ENCODE peak calls at places on chromosomes 5 and 9, in four cellular contexts. One of them, this sample, is unnamed. For H3K9me3, the result is how much of the 10 kb centered on the place peaks cover.

GRCh38 chr5:170485606-170485911 is 18.3 kb upstream of the KCNIP1 start:
- DNase-seq in sigmoid colon: no peak
- DNase-seq in transverse colon: no peak
- DNase-seq in ovary: no peak
- DNase-seq in this sample: no peak

GRCh38 chr5:93100433-93100832 is 480.6 kb downstream of the NR2F1-AS1 start:
- DNase-seq in sigmoid colon: no peak
- DNase-seq in transverse colon: no peak
- DNase-seq in ovary: no peak
- DNase-seq in this sample: no peak

GRCh38 chr9:84819446-84819845 is 149.9 kb downstream of the NTRK2 start:
- DNase-seq in sigmoid colon: no peak
- DNase-seq in transverse colon: no peak
- DNase-seq in ovary: no peak
- DNase-seq in this sample: no peak

GRCh38 chr9:4553951-4554381 is 63.7 kb downstream of the SLC1A1 start:
- DNase-seq in sigmoid colon: no peak
- DNase-seq in transverse colon: no peak
- DNase-seq in ovary: no peak
- DNase-seq in this sample: no peak

GRCh38 chr5:169798438-169798837 is 161.4 kb downstream of the DOCK2 start:
- DNase-seq in sigmoid colon: no peak
- DNase-seq in transverse colon: no peak
- DNase-seq in ovary: no peak
- DNase-seq in this sample: no peak

GRCh38 chr9:113475992-113476391 is 12.5 kb downstream of the RGS3 start:
- DNase-seq in sigmoid colon: peak
- DNase-seq in transverse colon: no peak
- DNase-seq in ovary: no peak
- DNase-seq in this sample: no peak

GRCh38 chr9:12777149-12778010 is 2.6 kb downstream of the LURAP1L start:
- DNase-seq in sigmoid colon: no peak
- DNase-seq in transverse colon: no peak
- DNase-seq in ovary: no peak
- DNase-seq in this sample: no peak

GRCh38 chr9:127144670-127145458 is 22.4 kb upstream of the ANGPTL2 start:
- DNase-seq in sigmoid colon: peak
- DNase-seq in transverse colon: no peak
- DNase-seq in ovary: peak
- DNase-seq in this sample: no peak

GRCh38 chr5:42951169-42951846 is 88.8 kb downstream of the ANXA2R start:
- DNase-seq in sigmoid colon: no peak
- DNase-seq in transverse colon: peak
- DNase-seq in ovary: peak
- DNase-seq in this sample: peak

GRCh38 chr9:95980262-95981125 is 105.0 kb downstream of the ERCC6L2 start:
- DNase-seq in sigmoid colon: no peak
- DNase-seq in transverse colon: no peak
- DNase-seq in ovary: no peak
- DNase-seq in this sample: no peak

GRCh38 chr9:137168907-137169763 is 716 bp downstream of the LRRC26 start:
- DNase-seq in sigmoid colon: no peak
- DNase-seq in transverse colon: peak
- DNase-seq in ovary: no peak
- DNase-seq in this sample: no peak

GRCh38 chr9:79023134-79023577 is 548.6 kb upstream of the TLE4 start:
- DNase-seq in sigmoid colon: no peak
- DNase-seq in transverse colon: no peak
- DNase-seq in ovary: no peak
- DNase-seq in this sample: no peak

GRCh38 chr9:131915181-131915580 is 164.5 kb downstream of the MED27 start:
- DNase-seq in sigmoid colon: no peak
- DNase-seq in transverse colon: no peak
- DNase-seq in ovary: no peak
- DNase-seq in this sample: no peak

GRCh38 chr9:71897573-71897972 is 13.4 kb downstream of the ABHD17B start:
- DNase-seq in sigmoid colon: no peak
- DNase-seq in transverse colon: no peak
- DNase-seq in ovary: no peak
- DNase-seq in this sample: no peak

GRCh38 chr9:37582548-37583157 is 6.5 kb upstream of the FBXO10 start:
- DNase-seq in sigmoid colon: no peak
- DNase-seq in transverse colon: no peak
- DNase-seq in ovary: no peak
- DNase-seq in this sample: no peak

GRCh38 chr9:70121818-70122436 is 78.3 kb downstream of the MAMDC2 start:
- DNase-seq in sigmoid colon: no peak
- DNase-seq in transverse colon: no peak
- DNase-seq in ovary: no peak
- DNase-seq in this sample: no peak

GRCh38 chr5:146331257-146331822 is 7.3 kb upstream of the POU4F3 start:
- DNase-seq in sigmoid colon: no peak
- DNase-seq in transverse colon: no peak
- DNase-seq in ovary: no peak
- DNase-seq in this sample: no peak

GRCh38 chr5:138752341-138752950 is 779 bp upstream of the CTNNA1 start:
- DNase-seq in sigmoid colon: peak
- DNase-seq in transverse colon: peak
- DNase-seq in ovary: peak
- DNase-seq in this sample: no peak

GRCh38 chr9:106058460-106058859 is 364.1 kb downstream of the TMEM38B start:
- DNase-seq in sigmoid colon: no peak
- DNase-seq in transverse colon: no peak
- DNase-seq in ovary: no peak
- DNase-seq in this sample: no peak

GRCh38 chr5:83472508-83473343 is 1.2 kb downstream of the VCAN start:
- DNase-seq in sigmoid colon: peak
- DNase-seq in transverse colon: peak
- DNase-seq in ovary: peak
- DNase-seq in this sample: no peak

GRCh38 chr9:93267681-93268505 is 84.0 kb downstream of the WNK2 start:
- DNase-seq in sigmoid colon: peak
- DNase-seq in transverse colon: no peak
- DNase-seq in ovary: peak
- DNase-seq in this sample: no peak

GRCh38 chr5:82045526-82046267 is 73.9 kb downstream of the ATG10 start:
- DNase-seq in sigmoid colon: no peak
- DNase-seq in transverse colon: no peak
- DNase-seq in ovary: no peak
- DNase-seq in this sample: no peak

GRCh38 chr9:99851028-99851822 is 29.5 kb downstream of the NR4A3 start:
- DNase-seq in sigmoid colon: no peak
- DNase-seq in transverse colon: peak
- DNase-seq in ovary: no peak
- DNase-seq in this sample: no peak

GRCh38 chr5:132013006-132013689 is 1.7 kb upstream of the ACSL6 start:
- DNase-seq in sigmoid colon: peak
- DNase-seq in transverse colon: peak
- DNase-seq in ovary: peak
- DNase-seq in this sample: peak

GRCh38 chr5:141223112-141223783 is at the start of gene PCDHB14:
- DNase-seq in sigmoid colon: no peak
- DNase-seq in transverse colon: no peak
- DNase-seq in ovary: no peak
- DNase-seq in this sample: no peak
- TF ChIP-seq CTCF in sigmoid colon: no peak
- TF ChIP-seq CTCF in transverse colon: peak
- TF ChIP-seq CTCF in ovary: no peak
- TF ChIP-seq CTCF in this sample: peak

GRCh38 chr5:141487131-141487530 is 1.8 kb upstream of the PCDHGC5 start:
- DNase-seq in sigmoid colon: no peak
- DNase-seq in transverse colon: no peak
- DNase-seq in ovary: no peak
- DNase-seq in this sample: no peak
- TF ChIP-seq POLR2A in sigmoid colon: no peak
- TF ChIP-seq POLR2A in transverse colon: no peak
- TF ChIP-seq POLR2A in ovary: no peak
- TF ChIP-seq POLR2A in this sample: no peak

GRCh38 chr5:35904443-35905132 is 33.8 kb downstream of the CAPSL start:
- DNase-seq in sigmoid colon: no peak
- DNase-seq in transverse colon: no peak
- DNase-seq in ovary: no peak
- DNase-seq in this sample: no peak

GRCh38 chr5:35903631-35904203 is 34.7 kb downstream of the CAPSL start:
- DNase-seq in sigmoid colon: no peak
- DNase-seq in transverse colon: no peak
- DNase-seq in ovary: no peak
- DNase-seq in this sample: no peak

GRCh38 chr5:35908814-35909213 is 29.6 kb downstream of the CAPSL start:
- DNase-seq in sigmoid colon: no peak
- DNase-seq in transverse colon: no peak
- DNase-seq in ovary: no peak
- DNase-seq in this sample: no peak

DNA sequence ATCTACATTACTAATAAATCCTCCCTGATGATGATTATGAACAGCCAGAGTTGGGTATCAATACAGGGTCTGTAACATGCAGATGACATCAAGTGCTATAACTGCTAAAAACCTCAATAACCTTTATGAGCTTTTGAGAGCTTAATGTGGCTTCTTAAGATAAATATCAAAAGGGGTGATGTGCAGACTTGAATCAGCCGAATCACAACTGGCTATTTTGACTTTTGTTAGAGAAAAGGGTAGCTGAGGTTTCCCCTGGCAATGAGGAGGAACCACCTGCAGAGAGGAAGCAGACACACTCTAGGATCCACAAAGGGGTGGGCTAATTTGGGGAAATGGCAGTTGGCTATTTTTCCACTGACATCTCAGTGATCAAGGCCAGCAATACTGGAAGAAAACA is 30.2 kb downstream of the CAPSL start:
- DNase-seq in sigmoid colon: no peak
- DNase-seq in transverse colon: no peak
- DNase-seq in ovary: no peak
- DNase-seq in this sample: no peak
- H3K9me3 ChIP-seq in sigmoid colon: under half
- H3K9me3 ChIP-seq in transverse colon: under half
- H3K9me3 ChIP-seq in ovary: under half
- H3K9me3 ChIP-seq in this sample: under half

DNA sequence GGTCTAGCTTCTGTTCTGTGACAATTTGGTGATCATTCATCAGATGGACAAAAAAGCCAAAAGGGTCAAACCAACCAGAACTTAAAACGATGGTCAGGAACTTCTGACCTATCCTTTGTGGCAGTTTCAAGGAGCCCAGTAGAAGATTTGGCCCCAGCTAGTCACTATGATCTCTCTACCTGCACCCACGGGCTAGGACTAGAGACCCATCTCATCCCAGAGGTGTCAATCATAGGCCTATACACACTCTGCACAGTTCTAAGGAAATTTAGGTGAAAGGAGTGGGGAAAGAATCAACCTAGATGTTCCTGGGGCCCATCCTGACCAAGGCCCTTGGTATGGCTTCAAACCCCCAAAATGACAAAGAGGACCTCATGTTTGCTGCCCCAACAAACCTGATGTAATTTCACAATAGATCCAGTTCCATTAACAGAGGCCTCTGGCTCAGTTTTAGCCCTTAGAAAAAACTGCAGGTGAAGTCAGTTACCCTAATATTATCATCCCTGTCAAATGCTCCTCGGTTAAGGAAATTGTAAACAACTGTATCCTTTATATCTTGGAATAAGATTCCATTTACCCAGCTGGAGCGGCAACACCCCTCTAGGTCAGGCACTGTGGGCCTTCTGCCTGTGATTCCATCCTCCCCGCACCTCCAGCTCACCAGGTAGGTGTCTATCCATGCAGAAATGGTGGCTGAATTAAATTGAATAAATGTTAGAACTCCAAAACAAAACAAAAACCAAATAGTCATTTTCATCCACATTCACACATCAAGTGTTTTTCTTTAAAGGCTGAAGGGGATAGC is 138.7 kb downstream of the ENC1 start:
- DNase-seq in sigmoid colon: no peak
- DNase-seq in transverse colon: no peak
- DNase-seq in ovary: no peak
- DNase-seq in this sample: no peak
- TF ChIP-seq CTCF in sigmoid colon: no peak
- TF ChIP-seq CTCF in transverse colon: no peak
- TF ChIP-seq CTCF in ovary: no peak
- TF ChIP-seq CTCF in this sample: no peak

DNA sequence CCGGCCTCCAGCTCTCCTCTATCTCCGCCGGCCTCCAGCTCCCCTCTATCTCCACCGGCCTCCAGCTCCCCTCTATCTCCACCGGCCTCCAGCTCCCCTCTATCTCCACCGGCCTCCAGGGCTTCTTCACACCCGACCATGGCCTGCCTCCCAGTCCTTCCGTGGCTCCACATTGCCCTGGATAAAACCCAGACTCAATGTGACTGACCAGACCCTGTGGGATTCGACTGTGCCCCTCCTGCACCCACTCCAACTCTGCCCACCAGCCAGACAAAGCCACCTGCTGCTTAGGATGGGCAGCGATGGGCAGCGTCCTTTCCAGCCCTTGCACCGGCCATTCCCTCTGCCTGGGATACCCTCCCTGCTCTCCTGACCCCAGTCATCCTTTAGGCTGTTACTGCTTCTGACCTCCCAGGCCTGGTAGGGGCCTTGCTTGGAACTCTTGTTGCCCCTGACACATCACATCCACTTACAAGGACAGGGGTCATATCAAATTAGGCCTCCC is 30.5 kb upstream of the RXRA start:
- DNase-seq in sigmoid colon: no peak
- DNase-seq in transverse colon: no peak
- DNase-seq in ovary: no peak
- DNase-seq in this sample: no peak
- TF ChIP-seq POLR2A in sigmoid colon: no peak
- TF ChIP-seq POLR2A in transverse colon: no peak
- TF ChIP-seq POLR2A in ovary: no peak
- TF ChIP-seq POLR2A in this sample: no peak

DNA sequence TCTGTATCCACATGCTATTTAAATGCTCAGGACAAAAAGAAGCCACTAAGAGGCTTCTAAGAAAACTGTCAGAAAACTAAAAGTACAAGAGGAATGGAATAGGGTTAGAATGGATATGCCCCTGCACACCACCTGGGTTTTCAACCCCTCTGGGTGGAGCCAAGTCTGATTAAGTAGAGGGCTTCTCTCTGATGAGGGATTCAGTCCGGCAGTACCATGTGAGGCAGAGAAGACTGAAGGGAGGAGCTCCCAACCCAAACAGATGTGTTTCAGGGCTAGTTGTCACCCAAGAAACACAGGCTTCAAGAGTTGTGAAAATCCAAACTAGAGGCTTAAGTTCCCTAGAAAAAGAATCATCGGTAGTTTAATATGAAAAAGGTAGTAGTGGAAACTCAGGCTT is 12.5 kb downstream of the NREP start:
- DNase-seq in sigmoid colon: no peak
- DNase-seq in transverse colon: no peak
- DNase-seq in ovary: no peak
- DNase-seq in this sample: no peak
- H3K9me3 ChIP-seq in sigmoid colon: under half
- H3K9me3 ChIP-seq in transverse colon: under half
- H3K9me3 ChIP-seq in ovary: under half
- H3K9me3 ChIP-seq in this sample: under half